ENCODE peak calls at places on chromosomes 11 and 22, in eight cellular contexts. T is activated CD4-positive, alpha-beta T cell treated with anti-CD3 and anti-CD28 coated beads, Interleukin-2, amount 10 ng/mL, durations not matched to agents 7 days and 5 days; R is MCF 10A; Y is effector memory CD4-positive, alpha-beta T cell; V is RPMI7951; W is COR-L47; B is AG08395; U is midbrain. L is an unnamed sample.

GRCh38 chr11:11967669-11968510 is 40.5 kb downstream of the DKK3 start:
- DNase-seq in T (no peak), R (no peak), Y (no peak), V (no peak), W (no peak), B (no peak), U (no peak), L (no peak)

GRCh38 chr11:42237701-42238235 is 778.3 kb upstream of the LRRC4C start:
- DNase-seq in T (no peak), R (peak), Y (no peak), V (no peak), W (no peak), B (peak), U (no peak), L (no peak)

GRCh38 chr11:1564535-1565172 is 7.4 kb downstream of the DUSP8 start:
- DNase-seq in T (no peak), R (peak), Y (no peak), V (peak), W (no peak), B (peak), U (peak), L (peak)

GRCh38 chr22:31211862-31212730 is at the start of gene LIMK2:
- DNase-seq in T (peak), R (peak), Y (peak), V (peak), W (peak), B (peak), U (peak), L (peak)

GRCh38 chr11:78351193-78351592 is 66.4 kb downstream of the GAB2 start:
- DNase-seq in T (no peak), R (no peak), Y (no peak), V (no peak), W (peak), B (no peak), U (peak), L (no peak)

GRCh38 chr11:134543144-134544044 is 131.4 kb upstream of the B3GAT1 start:
- DNase-seq in T (no peak), R (no peak), Y (no peak), V (no peak), W (no peak), B (no peak), U (no peak), L (no peak)

GRCh38 chr11:77876045-77876444 is 55.1 kb downstream of the AAMDC start:
- DNase-seq in T (no peak), R (no peak), Y (no peak), V (no peak), W (no peak), B (no peak), U (no peak), L (peak)

GRCh38 chr11:4090258-4090657 is 4.3 kb upstream of the RRM1 start:
- DNase-seq in T (peak), R (no peak), Y (no peak), V (no peak), W (no peak), B (no peak), U (no peak), L (no peak)

GRCh38 chr11:61985863-61986262 is 18.4 kb upstream of the FTH1 start:
- DNase-seq in T (no peak), R (no peak), Y (no peak), V (no peak), W (no peak), B (no peak), U (no peak), L (peak)

GRCh38 chr11:72233773-72234513 is 9.4 kb downstream of the INPPL1 start:
- DNase-seq in T (no peak), R (no peak), Y (no peak), V (no peak), W (no peak), B (no peak), U (no peak), L (no peak)

GRCh38 chr11:16494918-16495691 is 138.8 kb upstream of the SOX6 start:
- DNase-seq in T (no peak), R (no peak), Y (no peak), V (no peak), W (no peak), B (no peak), U (no peak), L (no peak)

GRCh38 chr22:35785181-35785923 is 67.7 kb downstream of the APOL5 start:
- DNase-seq in T (no peak), R (peak), Y (no peak), V (peak), W (no peak), B (peak), U (no peak), L (no peak)

GRCh38 chr11:3867209-3868071 is 12.0 kb downstream of the STIM1 start:
- DNase-seq in T (no peak), R (no peak), Y (no peak), V (no peak), W (no peak), B (no peak), U (no peak), L (peak)

GRCh38 chr11:118918128-118918685 is 7.5 kb downstream of the BCL9L start:
- DNase-seq in T (peak), R (peak), Y (no peak), V (peak), W (peak), B (peak), U (no peak), L (peak)

GRCh38 chr11:15941206-15941770 is 415.1 kb downstream of the SOX6 start:
- DNase-seq in T (peak), R (no peak), Y (no peak), V (no peak), W (no peak), B (peak), U (no peak), L (peak)

L was measured in ELF-1.